ENCODE peak calls at places on chromosomes 4 and X, in four cellular contexts. D, V, O and B are unnamed samples.
A peak's percentile ranks its signal among the peaks of the same experiment; 100 is the strongest.

GRCh38 chr4:30945586-30945985 is 225.4 kb downstream of the PCDH7 start:
- DNase-seq in O (no peak), D (no peak), V (no peak), B (peak; percentile 23)

GRCh38 chr4:99710020-99710419 is 52.4 kb upstream of the C4orf54 start:
- DNase-seq in D (no peak), O (no peak), V (no peak), B (no peak)

GRCh38 chr4:26330186-26330787 is 9.5 kb downstream of the RBPJ start:
- DNase-seq in O (peak; percentile 42), D (peak; percentile 64), V (no peak), B (peak; percentile 83)

GRCh38 chr4:168592676-168593075 is 95.8 kb downstream of the PALLD start:
- DNase-seq in V (no peak), D (no peak), O (no peak), B (no peak)

GRCh38 chr4:1683371-1683902 is 676 bp downstream of the FAM53A start:
- DNase-seq in D (no peak), O (no peak), V (no peak), B (peak; percentile 49)

GRCh38 chrX:67544281-67544680 is 460 bp downstream of the AR start:
- DNase-seq in D (no peak), V (no peak), O (no peak), B (peak; percentile 31)

GRCh38 chrX:129979207-129979920 is 3.1 kb upstream of the BCORL1 start:
- DNase-seq in V (no peak), D (no peak), O (no peak), B (no peak)

GRCh38 chr4:71322425-71322824 is 16.4 kb upstream of the SLC4A4 start:
- DNase-seq in D (no peak), O (no peak), V (no peak), B (no peak)

GRCh38 chrX:39253551-39253950 is 452.3 kb downstream of the MID1IP1 start:
- DNase-seq in V (no peak), O (no peak), D (no peak), B (no peak)

DNA sequence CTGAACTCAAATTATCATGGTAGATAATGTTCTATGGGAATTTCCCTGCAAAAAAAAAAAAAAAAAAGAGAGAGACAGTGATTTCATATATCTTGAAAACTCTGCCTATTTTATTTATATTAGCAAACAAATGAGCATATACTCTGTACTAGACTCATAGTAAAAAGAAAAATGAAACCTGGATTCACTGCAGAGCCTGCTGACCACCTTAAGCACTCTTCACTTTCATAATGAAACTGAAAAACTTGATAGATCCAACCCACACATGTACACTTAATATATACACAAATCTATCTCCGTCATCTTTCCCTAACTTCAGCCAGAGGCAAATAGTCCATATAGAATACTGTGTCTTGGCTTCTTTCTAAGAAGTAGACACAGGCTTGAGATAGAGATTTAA is 226.1 kb upstream of the KCNIP4 start:
- DNase-seq in V (no peak), O (no peak), D (no peak), B (no peak)
- TF ChIP-seq JUNB in V (no peak), O (no peak), D (no peak), B (no peak)

GRCh38 chr4:125350736-125351135 is 36.0 kb downstream of the FAT4 start:
- DNase-seq in V (no peak), O (no peak), D (no peak), B (no peak)
- H3K79me2 ChIP-seq in V (no peaks in the 10 kb centered on the region), O (no peaks in the 10 kb centered on the region), D (no peaks in the 10 kb centered on the region), B (no peaks in the 10 kb centered on the region)

DNA sequence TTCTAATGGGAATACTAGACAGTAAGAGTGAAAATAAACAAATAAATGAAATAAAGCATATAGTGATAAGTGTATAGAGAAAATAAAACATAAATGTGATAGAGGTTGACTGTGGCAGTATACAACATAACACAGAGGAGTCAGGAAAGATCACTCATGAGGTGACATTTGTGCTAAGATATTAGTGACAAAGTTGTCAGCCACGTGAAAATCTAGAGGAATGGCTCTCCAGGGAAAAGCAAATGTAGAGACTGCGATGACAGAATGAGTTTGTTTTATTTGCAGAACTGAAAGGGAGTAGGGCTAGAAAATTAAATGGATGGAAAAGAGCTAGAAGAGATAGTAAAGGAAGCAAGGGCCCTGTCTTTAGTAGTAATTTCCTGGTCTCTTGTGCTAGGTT is 72.8 kb upstream of the GABRA2 start:
- DNase-seq in V (no peak), D (no peak), O (no peak), B (no peak)
- TF ChIP-seq REST in V (no peak), D (no peak), O (no peak), B (no peak)

GRCh38 chrX:261858-262390 is 19.3 kb upstream of the PLCXD1 start:
- DNase-seq in O (peak; percentile 3), V (no peak), D (no peak), B (no peak)

GRCh38 chrX:264634-265455 is 16.3 kb upstream of the PLCXD1 start:
- DNase-seq in O (no peak), D (peak; percentile 71), V (no peak), B (no peak)

GRCh38 chrX:261167-261857 is 19.9 kb upstream of the PLCXD1 start:
- DNase-seq in V (no peak), D (no peak), O (peak; percentile 14), B (peak; percentile 65)

GRCh38 chrX:259692-260355 is 21.4 kb upstream of the PLCXD1 start:
- DNase-seq in O (peak; percentile 9), D (no peak), V (no peak), B (peak; percentile 56)

GRCh38 chrX:262391-262909 is 18.7 kb upstream of the PLCXD1 start:
- DNase-seq in D (peak; percentile 68), V (no peak), O (no peak), B (no peak)
- TF ChIP-seq JUNB in D (no peak), V (no peak), O (no peak), B (no peak)

DNA sequence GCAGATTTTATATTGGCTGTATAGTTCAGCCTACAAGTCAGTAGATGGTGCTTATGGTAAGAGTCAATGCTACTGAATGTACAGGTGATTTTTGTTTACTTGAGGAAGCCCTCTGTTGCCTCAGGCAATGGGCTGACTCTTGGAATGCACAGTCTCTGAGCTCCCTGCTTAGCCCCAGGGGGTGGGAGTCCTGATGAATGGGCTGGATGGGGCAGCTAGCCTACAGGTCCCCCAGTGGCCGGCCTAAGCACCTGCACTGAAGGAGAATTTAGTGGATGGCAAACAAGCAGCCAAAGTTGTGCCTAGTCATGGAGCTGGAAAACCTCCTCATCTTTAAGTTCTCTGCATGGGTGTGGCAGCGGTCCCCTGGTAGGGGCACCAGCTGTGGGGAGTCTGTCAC is 101.8 kb upstream of the CXorf51B start:
- DNase-seq in D (no peak), O (no peak), V (no peak), B (peak; percentile 56)
- H3K79me2 ChIP-seq in D (no peaks in the 10 kb centered on the region), O (no peaks in the 10 kb centered on the region), V (no peaks in the 10 kb centered on the region), B (no peaks in the 10 kb centered on the region)

DNA sequence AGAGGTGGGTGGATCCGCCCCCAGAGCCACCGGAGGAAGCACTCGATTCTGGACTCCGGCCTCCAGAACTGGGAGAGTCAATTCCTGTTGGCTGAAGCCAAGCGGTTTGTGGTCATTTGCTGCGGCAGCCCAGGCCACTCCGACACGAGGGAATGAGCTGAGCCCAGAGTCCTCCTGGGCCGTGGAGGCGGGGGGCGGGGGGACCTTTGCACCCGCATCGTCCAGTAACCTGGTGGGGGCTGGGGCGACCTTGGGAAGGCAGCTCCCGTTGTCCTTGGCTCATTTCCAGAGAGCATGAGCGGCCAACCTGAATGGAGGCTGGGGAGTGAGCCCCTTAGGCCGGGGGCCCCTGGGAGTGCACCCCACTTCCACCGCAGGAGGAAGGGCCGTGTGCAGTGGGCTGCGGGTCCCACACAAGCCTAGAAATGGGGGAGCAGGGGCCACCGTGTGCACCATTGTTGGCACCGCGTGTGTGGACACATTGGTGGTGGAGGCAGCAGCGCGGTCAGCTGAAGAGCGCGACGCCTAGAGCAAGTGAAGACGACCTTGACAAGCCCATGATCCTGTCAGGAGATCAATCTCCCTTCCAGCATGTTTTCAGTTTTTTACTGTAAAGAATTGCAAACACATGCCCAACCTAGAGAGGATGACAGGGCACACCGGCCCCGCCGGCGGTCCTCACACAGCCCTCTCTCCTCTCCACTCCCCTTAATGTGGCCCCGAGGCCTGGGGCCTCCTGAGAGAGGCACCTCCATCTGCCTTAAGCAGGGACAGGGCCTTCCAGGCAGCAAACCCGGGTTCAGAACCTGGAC is 19.9 kb upstream of the DUSP9 start:
- DNase-seq in V (no peak), D (peak; percentile 88), O (no peak), B (no peak)
- TF ChIP-seq REST in V (no peak), D (no peak), O (no peak), B (no peak)

GRCh38 chrX:141468940-141469339 is 115.6 kb downstream of the SPANXA1 start:
- DNase-seq in V (no peak), D (no peak), O (no peak), B (no peak)
- TF ChIP-seq JUNB in V (no peak), D (no peak), O (no peak), B (no peak)